ENCODE peak calls at places on chromosomes 4 and X, in ten cellular contexts. One of them, this sample, is unnamed.

GRCh38 chrX:29470029-29470428 is 745.3 kb upstream of the MAGEB2 start:
- DNase-seq in dorsolateral prefrontal cortex: no peak
- DNase-seq in stimulated activated CD4-positive, alpha-beta T cell treated with anti-CD3 and anti-CD28 coated beads, Interleukin-15, amount 100 ng/mL, for 24 hours: no peak
- DNase-seq in left ventricle myocardium superior: no peak
- DNase-seq in amygdala: no peak
- DNase-seq in activated CD4-positive, alpha-beta T cell treated with anti-CD3 and anti-CD28 coated beads for 24 hours: no peak
- DNase-seq in NCI-H187: no peak
- DNase-seq in activated naive CD8-positive, alpha-beta T cell treated with anti-CD3 and anti-CD28 coated beads for 36 hours: no peak
- DNase-seq in WTC11: no peak
- DNase-seq in activated B cell treated with CpG ODN at 0.5 μM for 24 hours: no peak
- DNase-seq in this sample: no peak

GRCh38 chrX:2457289-2458133 is 43.3 kb downstream of the DHRSX start:
- DNase-seq in dorsolateral prefrontal cortex: no peak
- DNase-seq in stimulated activated CD4-positive, alpha-beta T cell treated with anti-CD3 and anti-CD28 coated beads, Interleukin-15, amount 100 ng/mL, for 24 hours: no peak
- DNase-seq in left ventricle myocardium superior: no peak
- DNase-seq in amygdala: no peak
- DNase-seq in activated CD4-positive, alpha-beta T cell treated with anti-CD3 and anti-CD28 coated beads for 24 hours: no peak
- DNase-seq in NCI-H187: no peak
- DNase-seq in activated naive CD8-positive, alpha-beta T cell treated with anti-CD3 and anti-CD28 coated beads for 36 hours: no peak
- DNase-seq in WTC11: peak
- DNase-seq in activated B cell treated with CpG ODN at 0.5 μM for 24 hours: no peak
- DNase-seq in this sample: no peak

GRCh38 chr4:13642576-13642975 is 15.1 kb upstream of the BOD1L1 start:
- DNase-seq in dorsolateral prefrontal cortex: peak
- DNase-seq in stimulated activated CD4-positive, alpha-beta T cell treated with anti-CD3 and anti-CD28 coated beads, Interleukin-15, amount 100 ng/mL, for 24 hours: no peak
- DNase-seq in left ventricle myocardium superior: no peak
- DNase-seq in amygdala: peak
- DNase-seq in activated CD4-positive, alpha-beta T cell treated with anti-CD3 and anti-CD28 coated beads for 24 hours: no peak
- DNase-seq in NCI-H187: no peak
- DNase-seq in activated naive CD8-positive, alpha-beta T cell treated with anti-CD3 and anti-CD28 coated beads for 36 hours: no peak
- DNase-seq in WTC11: no peak
- DNase-seq in activated B cell treated with CpG ODN at 0.5 μM for 24 hours: no peak
- DNase-seq in this sample: no peak

GRCh38 chr4:7226464-7226863 is 34.1 kb downstream of the SORCS2 start:
- DNase-seq in dorsolateral prefrontal cortex: no peak
- DNase-seq in stimulated activated CD4-positive, alpha-beta T cell treated with anti-CD3 and anti-CD28 coated beads, Interleukin-15, amount 100 ng/mL, for 24 hours: no peak
- DNase-seq in left ventricle myocardium superior: no peak
- DNase-seq in amygdala: no peak
- DNase-seq in activated CD4-positive, alpha-beta T cell treated with anti-CD3 and anti-CD28 coated beads for 24 hours: no peak
- DNase-seq in NCI-H187: peak
- DNase-seq in activated naive CD8-positive, alpha-beta T cell treated with anti-CD3 and anti-CD28 coated beads for 36 hours: no peak
- DNase-seq in WTC11: no peak
- DNase-seq in activated B cell treated with CpG ODN at 0.5 μM for 24 hours: no peak
- DNase-seq in this sample: no peak

GRCh38 chr4:4990857-4991540 is 28.3 kb downstream of the CYTL1 start:
- DNase-seq in dorsolateral prefrontal cortex: peak
- DNase-seq in stimulated activated CD4-positive, alpha-beta T cell treated with anti-CD3 and anti-CD28 coated beads, Interleukin-15, amount 100 ng/mL, for 24 hours: no peak
- DNase-seq in left ventricle myocardium superior: peak
- DNase-seq in amygdala: no peak
- DNase-seq in activated CD4-positive, alpha-beta T cell treated with anti-CD3 and anti-CD28 coated beads for 24 hours: no peak
- DNase-seq in NCI-H187: no peak
- DNase-seq in activated naive CD8-positive, alpha-beta T cell treated with anti-CD3 and anti-CD28 coated beads for 36 hours: no peak
- DNase-seq in WTC11: no peak
- DNase-seq in activated B cell treated with CpG ODN at 0.5 μM for 24 hours: no peak
- DNase-seq in this sample: no peak

GRCh38 chr4:183729430-183730328 is 70.6 kb downstream of the TRAPPC11 start:
- DNase-seq in dorsolateral prefrontal cortex: no peak
- DNase-seq in stimulated activated CD4-positive, alpha-beta T cell treated with anti-CD3 and anti-CD28 coated beads, Interleukin-15, amount 100 ng/mL, for 24 hours: no peak
- DNase-seq in left ventricle myocardium superior: no peak
- DNase-seq in amygdala: no peak
- DNase-seq in activated CD4-positive, alpha-beta T cell treated with anti-CD3 and anti-CD28 coated beads for 24 hours: no peak
- DNase-seq in NCI-H187: no peak
- DNase-seq in activated naive CD8-positive, alpha-beta T cell treated with anti-CD3 and anti-CD28 coated beads for 36 hours: no peak
- DNase-seq in WTC11: no peak
- DNase-seq in activated B cell treated with CpG ODN at 0.5 μM for 24 hours: no peak
- DNase-seq in this sample: no peak

GRCh38 chrX:274904-275475 is 6.2 kb upstream of the PLCXD1 start:
- DNase-seq in dorsolateral prefrontal cortex: peak
- DNase-seq in stimulated activated CD4-positive, alpha-beta T cell treated with anti-CD3 and anti-CD28 coated beads, Interleukin-15, amount 100 ng/mL, for 24 hours: no peak
- DNase-seq in left ventricle myocardium superior: peak
- DNase-seq in amygdala: no peak
- DNase-seq in activated CD4-positive, alpha-beta T cell treated with anti-CD3 and anti-CD28 coated beads for 24 hours: no peak
- DNase-seq in NCI-H187: no peak
- DNase-seq in activated naive CD8-positive, alpha-beta T cell treated with anti-CD3 and anti-CD28 coated beads for 36 hours: no peak
- DNase-seq in WTC11: peak
- DNase-seq in activated B cell treated with CpG ODN at 0.5 μM for 24 hours: no peak
- DNase-seq in this sample: no peak

GRCh38 chr4:99591757-99592156 is 17.1 kb downstream of the MTTP start:
- DNase-seq in dorsolateral prefrontal cortex: no peak
- DNase-seq in stimulated activated CD4-positive, alpha-beta T cell treated with anti-CD3 and anti-CD28 coated beads, Interleukin-15, amount 100 ng/mL, for 24 hours: no peak
- DNase-seq in left ventricle myocardium superior: no peak
- DNase-seq in amygdala: no peak
- DNase-seq in activated CD4-positive, alpha-beta T cell treated with anti-CD3 and anti-CD28 coated beads for 24 hours: no peak
- DNase-seq in NCI-H187: no peak
- DNase-seq in activated naive CD8-positive, alpha-beta T cell treated with anti-CD3 and anti-CD28 coated beads for 36 hours: no peak
- DNase-seq in WTC11: no peak
- DNase-seq in activated B cell treated with CpG ODN at 0.5 μM for 24 hours: no peak
- DNase-seq in this sample: no peak

GRCh38 chrX:123764967-123765871 is 32.4 kb upstream of the THOC2 start:
- DNase-seq in dorsolateral prefrontal cortex: peak
- DNase-seq in stimulated activated CD4-positive, alpha-beta T cell treated with anti-CD3 and anti-CD28 coated beads, Interleukin-15, amount 100 ng/mL, for 24 hours: peak
- DNase-seq in left ventricle myocardium superior: peak
- DNase-seq in amygdala: peak
- DNase-seq in activated CD4-positive, alpha-beta T cell treated with anti-CD3 and anti-CD28 coated beads for 24 hours: peak
- DNase-seq in NCI-H187: peak
- DNase-seq in activated naive CD8-positive, alpha-beta T cell treated with anti-CD3 and anti-CD28 coated beads for 36 hours: peak
- DNase-seq in WTC11: peak
- DNase-seq in activated B cell treated with CpG ODN at 0.5 μM for 24 hours: peak
- DNase-seq in this sample: peak

GRCh38 chrX:68994135-68994882 is 165.5 kb downstream of the EFNB1 start:
- DNase-seq in dorsolateral prefrontal cortex: no peak
- DNase-seq in stimulated activated CD4-positive, alpha-beta T cell treated with anti-CD3 and anti-CD28 coated beads, Interleukin-15, amount 100 ng/mL, for 24 hours: no peak
- DNase-seq in left ventricle myocardium superior: no peak
- DNase-seq in amygdala: no peak
- DNase-seq in activated CD4-positive, alpha-beta T cell treated with anti-CD3 and anti-CD28 coated beads for 24 hours: no peak
- DNase-seq in NCI-H187: no peak
- DNase-seq in activated naive CD8-positive, alpha-beta T cell treated with anti-CD3 and anti-CD28 coated beads for 36 hours: no peak
- DNase-seq in WTC11: no peak
- DNase-seq in activated B cell treated with CpG ODN at 0.5 μM for 24 hours: no peak
- DNase-seq in this sample: no peak

GRCh38 chrX:69317721-69318120 is 152.5 kb upstream of the PJA1 start:
- DNase-seq in dorsolateral prefrontal cortex: no peak
- DNase-seq in stimulated activated CD4-positive, alpha-beta T cell treated with anti-CD3 and anti-CD28 coated beads, Interleukin-15, amount 100 ng/mL, for 24 hours: no peak
- DNase-seq in left ventricle myocardium superior: no peak
- DNase-seq in amygdala: no peak
- DNase-seq in activated CD4-positive, alpha-beta T cell treated with anti-CD3 and anti-CD28 coated beads for 24 hours: no peak
- DNase-seq in NCI-H187: no peak
- DNase-seq in activated naive CD8-positive, alpha-beta T cell treated with anti-CD3 and anti-CD28 coated beads for 36 hours: no peak
- DNase-seq in WTC11: no peak
- DNase-seq in activated B cell treated with CpG ODN at 0.5 μM for 24 hours: no peak
- DNase-seq in this sample: no peak

GRCh38 chr4:8707045-8707781 is 114.6 kb downstream of the CPZ start:
- DNase-seq in dorsolateral prefrontal cortex: peak
- DNase-seq in stimulated activated CD4-positive, alpha-beta T cell treated with anti-CD3 and anti-CD28 coated beads, Interleukin-15, amount 100 ng/mL, for 24 hours: no peak
- DNase-seq in left ventricle myocardium superior: no peak
- DNase-seq in amygdala: no peak
- DNase-seq in activated CD4-positive, alpha-beta T cell treated with anti-CD3 and anti-CD28 coated beads for 24 hours: no peak
- DNase-seq in NCI-H187: no peak
- DNase-seq in activated naive CD8-positive, alpha-beta T cell treated with anti-CD3 and anti-CD28 coated beads for 36 hours: no peak
- DNase-seq in WTC11: peak
- DNase-seq in activated B cell treated with CpG ODN at 0.5 μM for 24 hours: no peak
- DNase-seq in this sample: no peak

GRCh38 chrX:143754183-143754582 is 33.6 kb upstream of the SPANXN2 start:
- DNase-seq in dorsolateral prefrontal cortex: no peak
- DNase-seq in stimulated activated CD4-positive, alpha-beta T cell treated with anti-CD3 and anti-CD28 coated beads, Interleukin-15, amount 100 ng/mL, for 24 hours: no peak
- DNase-seq in left ventricle myocardium superior: no peak
- DNase-seq in amygdala: no peak
- DNase-seq in activated CD4-positive, alpha-beta T cell treated with anti-CD3 and anti-CD28 coated beads for 24 hours: no peak
- DNase-seq in NCI-H187: no peak
- DNase-seq in activated naive CD8-positive, alpha-beta T cell treated with anti-CD3 and anti-CD28 coated beads for 36 hours: no peak
- DNase-seq in WTC11: no peak
- DNase-seq in activated B cell treated with CpG ODN at 0.5 μM for 24 hours: no peak
- DNase-seq in this sample: no peak

GRCh38 chr4:23333946-23334878 is 555.6 kb downstream of the PPARGC1A start:
- DNase-seq in dorsolateral prefrontal cortex: no peak
- DNase-seq in stimulated activated CD4-positive, alpha-beta T cell treated with anti-CD3 and anti-CD28 coated beads, Interleukin-15, amount 100 ng/mL, for 24 hours: peak
- DNase-seq in left ventricle myocardium superior: no peak
- DNase-seq in amygdala: no peak
- DNase-seq in activated CD4-positive, alpha-beta T cell treated with anti-CD3 and anti-CD28 coated beads for 24 hours: no peak
- DNase-seq in NCI-H187: peak
- DNase-seq in activated naive CD8-positive, alpha-beta T cell treated with anti-CD3 and anti-CD28 coated beads for 36 hours: peak
- DNase-seq in WTC11: peak
- DNase-seq in activated B cell treated with CpG ODN at 0.5 μM for 24 hours: no peak
- DNase-seq in this sample: no peak

GRCh38 chrX:42195506-42195905 is 272.2 kb upstream of the CASK start:
- DNase-seq in dorsolateral prefrontal cortex: no peak
- DNase-seq in stimulated activated CD4-positive, alpha-beta T cell treated with anti-CD3 and anti-CD28 coated beads, Interleukin-15, amount 100 ng/mL, for 24 hours: no peak
- DNase-seq in left ventricle myocardium superior: no peak
- DNase-seq in amygdala: no peak
- DNase-seq in activated CD4-positive, alpha-beta T cell treated with anti-CD3 and anti-CD28 coated beads for 24 hours: no peak
- DNase-seq in NCI-H187: no peak
- DNase-seq in activated naive CD8-positive, alpha-beta T cell treated with anti-CD3 and anti-CD28 coated beads for 36 hours: no peak
- DNase-seq in WTC11: no peak
- DNase-seq in activated B cell treated with CpG ODN at 0.5 μM for 24 hours: no peak
- DNase-seq in this sample: no peak

GRCh38 chr4:39166670-39167069 is 15.7 kb upstream of the WDR19 start:
- DNase-seq in dorsolateral prefrontal cortex: no peak
- DNase-seq in stimulated activated CD4-positive, alpha-beta T cell treated with anti-CD3 and anti-CD28 coated beads, Interleukin-15, amount 100 ng/mL, for 24 hours: no peak
- DNase-seq in left ventricle myocardium superior: no peak
- DNase-seq in amygdala: no peak
- DNase-seq in activated CD4-positive, alpha-beta T cell treated with anti-CD3 and anti-CD28 coated beads for 24 hours: no peak
- DNase-seq in NCI-H187: no peak
- DNase-seq in activated naive CD8-positive, alpha-beta T cell treated with anti-CD3 and anti-CD28 coated beads for 36 hours: no peak
- DNase-seq in WTC11: no peak
- DNase-seq in activated B cell treated with CpG ODN at 0.5 μM for 24 hours: no peak
- DNase-seq in this sample: no peak

GRCh38 chr4:79227896-79228295 is 98.0 kb downstream of the NAA11 start:
- DNase-seq in dorsolateral prefrontal cortex: no peak
- DNase-seq in stimulated activated CD4-positive, alpha-beta T cell treated with anti-CD3 and anti-CD28 coated beads, Interleukin-15, amount 100 ng/mL, for 24 hours: no peak
- DNase-seq in left ventricle myocardium superior: peak
- DNase-seq in amygdala: no peak
- DNase-seq in activated CD4-positive, alpha-beta T cell treated with anti-CD3 and anti-CD28 coated beads for 24 hours: no peak
- DNase-seq in NCI-H187: no peak
- DNase-seq in activated naive CD8-positive, alpha-beta T cell treated with anti-CD3 and anti-CD28 coated beads for 36 hours: no peak
- DNase-seq in WTC11: no peak
- DNase-seq in activated B cell treated with CpG ODN at 0.5 μM for 24 hours: no peak
- DNase-seq in this sample: no peak

GRCh38 chr4:102466298-102466697 is 34.9 kb upstream of the NFKB1 start:
- DNase-seq in dorsolateral prefrontal cortex: no peak
- DNase-seq in stimulated activated CD4-positive, alpha-beta T cell treated with anti-CD3 and anti-CD28 coated beads, Interleukin-15, amount 100 ng/mL, for 24 hours: no peak
- DNase-seq in left ventricle myocardium superior: no peak
- DNase-seq in amygdala: no peak
- DNase-seq in activated CD4-positive, alpha-beta T cell treated with anti-CD3 and anti-CD28 coated beads for 24 hours: no peak
- DNase-seq in NCI-H187: no peak
- DNase-seq in activated naive CD8-positive, alpha-beta T cell treated with anti-CD3 and anti-CD28 coated beads for 36 hours: no peak
- DNase-seq in WTC11: no peak
- DNase-seq in activated B cell treated with CpG ODN at 0.5 μM for 24 hours: no peak
- DNase-seq in this sample: no peak

GRCh38 chr4:26590639-26591038 is 6.8 kb downstream of the TBC1D19 start:
- DNase-seq in dorsolateral prefrontal cortex: no peak
- DNase-seq in stimulated activated CD4-positive, alpha-beta T cell treated with anti-CD3 and anti-CD28 coated beads, Interleukin-15, amount 100 ng/mL, for 24 hours: no peak
- DNase-seq in left ventricle myocardium superior: no peak
- DNase-seq in amygdala: no peak
- DNase-seq in activated CD4-positive, alpha-beta T cell treated with anti-CD3 and anti-CD28 coated beads for 24 hours: no peak
- DNase-seq in NCI-H187: no peak
- DNase-seq in activated naive CD8-positive, alpha-beta T cell treated with anti-CD3 and anti-CD28 coated beads for 36 hours: no peak
- DNase-seq in WTC11: no peak
- DNase-seq in activated B cell treated with CpG ODN at 0.5 μM for 24 hours: no peak
- DNase-seq in this sample: no peak

GRCh38 chr4:119750771-119751170 is 122.2 kb upstream of the PDE5A start:
- DNase-seq in dorsolateral prefrontal cortex: no peak
- DNase-seq in stimulated activated CD4-positive, alpha-beta T cell treated with anti-CD3 and anti-CD28 coated beads, Interleukin-15, amount 100 ng/mL, for 24 hours: no peak
- DNase-seq in left ventricle myocardium superior: no peak
- DNase-seq in amygdala: no peak
- DNase-seq in activated CD4-positive, alpha-beta T cell treated with anti-CD3 and anti-CD28 coated beads for 24 hours: no peak
- DNase-seq in NCI-H187: no peak
- DNase-seq in activated naive CD8-positive, alpha-beta T cell treated with anti-CD3 and anti-CD28 coated beads for 36 hours: no peak
- DNase-seq in WTC11: no peak
- DNase-seq in activated B cell treated with CpG ODN at 0.5 μM for 24 hours: no peak
- DNase-seq in this sample: no peak

GRCh38 chrX:16989750-16990149 is 43.3 kb downstream of the REPS2 start:
- DNase-seq in dorsolateral prefrontal cortex: no peak
- DNase-seq in stimulated activated CD4-positive, alpha-beta T cell treated with anti-CD3 and anti-CD28 coated beads, Interleukin-15, amount 100 ng/mL, for 24 hours: no peak
- DNase-seq in left ventricle myocardium superior: no peak
- DNase-seq in amygdala: no peak
- DNase-seq in activated CD4-positive, alpha-beta T cell treated with anti-CD3 and anti-CD28 coated beads for 24 hours: no peak
- DNase-seq in NCI-H187: no peak
- DNase-seq in activated naive CD8-positive, alpha-beta T cell treated with anti-CD3 and anti-CD28 coated beads for 36 hours: no peak
- DNase-seq in WTC11: no peak
- DNase-seq in activated B cell treated with CpG ODN at 0.5 μM for 24 hours: no peak
- DNase-seq in this sample: no peak

GRCh38 chrX:42398967-42399631 is 378.9 kb downstream of the PPP1R2C start:
- DNase-seq in dorsolateral prefrontal cortex: no peak
- DNase-seq in stimulated activated CD4-positive, alpha-beta T cell treated with anti-CD3 and anti-CD28 coated beads, Interleukin-15, amount 100 ng/mL, for 24 hours: no peak
- DNase-seq in left ventricle myocardium superior: no peak
- DNase-seq in amygdala: no peak
- DNase-seq in activated CD4-positive, alpha-beta T cell treated with anti-CD3 and anti-CD28 coated beads for 24 hours: no peak
- DNase-seq in NCI-H187: no peak
- DNase-seq in activated naive CD8-positive, alpha-beta T cell treated with anti-CD3 and anti-CD28 coated beads for 36 hours: no peak
- DNase-seq in WTC11: no peak
- DNase-seq in activated B cell treated with CpG ODN at 0.5 μM for 24 hours: no peak
- DNase-seq in this sample: no peak

GRCh38 chr4:55458164-55458563 is 62.4 kb downstream of the TMEM165 start:
- DNase-seq in dorsolateral prefrontal cortex: no peak
- DNase-seq in stimulated activated CD4-positive, alpha-beta T cell treated with anti-CD3 and anti-CD28 coated beads, Interleukin-15, amount 100 ng/mL, for 24 hours: no peak
- DNase-seq in left ventricle myocardium superior: no peak
- DNase-seq in amygdala: no peak
- DNase-seq in activated CD4-positive, alpha-beta T cell treated with anti-CD3 and anti-CD28 coated beads for 24 hours: no peak
- DNase-seq in NCI-H187: no peak
- DNase-seq in activated naive CD8-positive, alpha-beta T cell treated with anti-CD3 and anti-CD28 coated beads for 36 hours: no peak
- DNase-seq in WTC11: no peak
- DNase-seq in activated B cell treated with CpG ODN at 0.5 μM for 24 hours: no peak
- DNase-seq in this sample: no peak

GRCh38 chrX:138711399-138712347 is at the start of gene FGF13:
- DNase-seq in dorsolateral prefrontal cortex: peak
- DNase-seq in stimulated activated CD4-positive, alpha-beta T cell treated with anti-CD3 and anti-CD28 coated beads, Interleukin-15, amount 100 ng/mL, for 24 hours: peak
- DNase-seq in left ventricle myocardium superior: peak
- DNase-seq in amygdala: no peak
- DNase-seq in activated CD4-positive, alpha-beta T cell treated with anti-CD3 and anti-CD28 coated beads for 24 hours: no peak
- DNase-seq in NCI-H187: no peak
- DNase-seq in activated naive CD8-positive, alpha-beta T cell treated with anti-CD3 and anti-CD28 coated beads for 36 hours: no peak
- DNase-seq in WTC11: peak
- DNase-seq in activated B cell treated with CpG ODN at 0.5 μM for 24 hours: no peak
- DNase-seq in this sample: peak

GRCh38 chrX:15194136-15194535 is 75.7 kb downstream of the ASB9 start:
- DNase-seq in dorsolateral prefrontal cortex: no peak
- DNase-seq in stimulated activated CD4-positive, alpha-beta T cell treated with anti-CD3 and anti-CD28 coated beads, Interleukin-15, amount 100 ng/mL, for 24 hours: no peak
- DNase-seq in left ventricle myocardium superior: no peak
- DNase-seq in amygdala: no peak
- DNase-seq in activated CD4-positive, alpha-beta T cell treated with anti-CD3 and anti-CD28 coated beads for 24 hours: no peak
- DNase-seq in NCI-H187: no peak
- DNase-seq in activated naive CD8-positive, alpha-beta T cell treated with anti-CD3 and anti-CD28 coated beads for 36 hours: no peak
- DNase-seq in WTC11: no peak
- DNase-seq in activated B cell treated with CpG ODN at 0.5 μM for 24 hours: no peak
- DNase-seq in this sample: no peak

GRCh38 chr4:154119317-154119716 is 330.4 kb upstream of the SFRP2 start:
- DNase-seq in dorsolateral prefrontal cortex: no peak
- DNase-seq in stimulated activated CD4-positive, alpha-beta T cell treated with anti-CD3 and anti-CD28 coated beads, Interleukin-15, amount 100 ng/mL, for 24 hours: no peak
- DNase-seq in left ventricle myocardium superior: no peak
- DNase-seq in amygdala: no peak
- DNase-seq in activated CD4-positive, alpha-beta T cell treated with anti-CD3 and anti-CD28 coated beads for 24 hours: no peak
- DNase-seq in NCI-H187: no peak
- DNase-seq in activated naive CD8-positive, alpha-beta T cell treated with anti-CD3 and anti-CD28 coated beads for 36 hours: no peak
- DNase-seq in WTC11: peak
- DNase-seq in activated B cell treated with CpG ODN at 0.5 μM for 24 hours: no peak
- DNase-seq in this sample: no peak